ENCODE peak calls at places on chromosome 11, in eight cellular contexts. One of them, this sample, is unnamed.

GRCh38 chr11:128824199-128825049 is 42.7 kb downstream of the KCNJ1 start:
- DNase-seq in CD8-positive, alpha-beta memory T cell: no peak
- DNase-seq in GM23248: peak; percentile 39
- DNase-seq in fibroblast of lung: peak; percentile 21
- DNase-seq in transverse colon: no peak
- DNase-seq in A673: no peak
- DNase-seq in Karpas-422: no peak
- DNase-seq in IMR-90: no peak
- DNase-seq in this sample: no peak

GRCh38 chr11:57163160-57163868 is 18.4 kb upstream of the LRRC55 start:
- DNase-seq in CD8-positive, alpha-beta memory T cell: no peak
- DNase-seq in GM23248: no peak
- DNase-seq in A673: no peak
- DNase-seq in Karpas-422: no peak
- DNase-seq in IMR-90: no peak
- DNase-seq in transverse colon: no peak
- DNase-seq in fibroblast of lung: no peak
- DNase-seq in this sample: no peak

GRCh38 chr11:92204731-92205130 is 19.9 kb upstream of the FAT3 start:
- DNase-seq in GM23248: no peak
- DNase-seq in IMR-90: no peak
- DNase-seq in Karpas-422: no peak
- DNase-seq in transverse colon: no peak
- DNase-seq in CD8-positive, alpha-beta memory T cell: no peak
- DNase-seq in fibroblast of lung: peak; percentile 53
- DNase-seq in A673: no peak
- DNase-seq in this sample: no peak

GRCh38 chr11:66478823-66479740 is 1.2 kb upstream of the DPP3 start:
- DNase-seq in CD8-positive, alpha-beta memory T cell: no peak
- DNase-seq in GM23248: peak; percentile 74
- DNase-seq in transverse colon: peak; percentile 55
- DNase-seq in IMR-90: peak; percentile 20
- DNase-seq in Karpas-422: peak; percentile 77
- DNase-seq in fibroblast of lung: peak; percentile 44
- DNase-seq in A673: peak; percentile 47
- DNase-seq in this sample: peak; percentile 39

GRCh38 chr11:122711831-122712378 is 56.4 kb downstream of the UBASH3B start:
- DNase-seq in CD8-positive, alpha-beta memory T cell: no peak
- DNase-seq in fibroblast of lung: no peak
- DNase-seq in IMR-90: no peak
- DNase-seq in Karpas-422: no peak
- DNase-seq in GM23248: peak; percentile 32
- DNase-seq in A673: peak; percentile 88
- DNase-seq in transverse colon: no peak
- DNase-seq in this sample: no peak

GRCh38 chr11:75579841-75580240 is 17.8 kb downstream of the SERPINH1 start:
- DNase-seq in Karpas-422: no peak
- DNase-seq in fibroblast of lung: no peak
- DNase-seq in IMR-90: no peak
- DNase-seq in transverse colon: no peak
- DNase-seq in CD8-positive, alpha-beta memory T cell: no peak
- DNase-seq in A673: no peak
- DNase-seq in GM23248: no peak
- DNase-seq in this sample: no peak

GRCh38 chr11:70359806-70360205 is 38.5 kb upstream of the CTTN start:
- DNase-seq in transverse colon: no peak
- DNase-seq in A673: no peak
- DNase-seq in IMR-90: no peak
- DNase-seq in GM23248: no peak
- DNase-seq in CD8-positive, alpha-beta memory T cell: no peak
- DNase-seq in Karpas-422: no peak
- DNase-seq in fibroblast of lung: no peak
- DNase-seq in this sample: no peak

GRCh38 chr11:64181506-64182411 is 4.2 kb upstream of the STIP1 start:
- DNase-seq in Karpas-422: peak; percentile 86
- DNase-seq in transverse colon: peak; percentile 93
- DNase-seq in GM23248: peak; percentile 97
- DNase-seq in IMR-90: peak; percentile 93
- DNase-seq in A673: peak; percentile 83
- DNase-seq in fibroblast of lung: peak; percentile 93
- DNase-seq in CD8-positive, alpha-beta memory T cell: no peak
- DNase-seq in this sample: no peak

GRCh38 chr11:124536520-124536919 is 6.9 kb downstream of the OR8B12 start:
- DNase-seq in Karpas-422: no peak
- DNase-seq in GM23248: peak; percentile 38
- DNase-seq in A673: peak; percentile 14
- DNase-seq in transverse colon: peak; percentile 11
- DNase-seq in CD8-positive, alpha-beta memory T cell: no peak
- DNase-seq in IMR-90: peak; percentile 39
- DNase-seq in fibroblast of lung: peak; percentile 32
- DNase-seq in this sample: no peak

GRCh38 chr11:66369073-66369894 is 2.3 kb downstream of the SLC29A2 start:
- DNase-seq in IMR-90: no peak
- DNase-seq in CD8-positive, alpha-beta memory T cell: no peak
- DNase-seq in GM23248: no peak
- DNase-seq in transverse colon: no peak
- DNase-seq in Karpas-422: no peak
- DNase-seq in fibroblast of lung: no peak
- DNase-seq in A673: no peak
- DNase-seq in this sample: no peak

GRCh38 chr11:94639901-94640721 is 72.9 kb downstream of the PIWIL4 start:
- DNase-seq in Karpas-422: no peak
- DNase-seq in CD8-positive, alpha-beta memory T cell: no peak
- DNase-seq in IMR-90: no peak
- DNase-seq in A673: no peak
- DNase-seq in fibroblast of lung: no peak
- DNase-seq in GM23248: no peak
- DNase-seq in transverse colon: no peak
- DNase-seq in this sample: no peak

GRCh38 chr11:8100151-8100550 is 19.1 kb downstream of the TUB start:
- DNase-seq in Karpas-422: no peak
- DNase-seq in transverse colon: no peak
- DNase-seq in A673: no peak
- DNase-seq in GM23248: no peak
- DNase-seq in fibroblast of lung: no peak
- DNase-seq in CD8-positive, alpha-beta memory T cell: no peak
- DNase-seq in IMR-90: no peak
- DNase-seq in this sample: no peak

GRCh38 chr11:14059491-14059890 is 97.0 kb downstream of the SPON1 start:
- DNase-seq in IMR-90: no peak
- DNase-seq in fibroblast of lung: no peak
- DNase-seq in transverse colon: no peak
- DNase-seq in GM23248: peak; percentile 55
- DNase-seq in A673: peak; percentile 3
- DNase-seq in CD8-positive, alpha-beta memory T cell: no peak
- DNase-seq in Karpas-422: no peak
- DNase-seq in this sample: no peak

GRCh38 chr11:11588890-11589289 is 32.9 kb downstream of the GALNT18 start:
- DNase-seq in transverse colon: no peak
- DNase-seq in IMR-90: peak; percentile 26
- DNase-seq in GM23248: peak; percentile 25
- DNase-seq in Karpas-422: no peak
- DNase-seq in A673: no peak
- DNase-seq in fibroblast of lung: no peak
- DNase-seq in CD8-positive, alpha-beta memory T cell: no peak
- DNase-seq in this sample: no peak

GRCh38 chr11:66221012-66221411 is 47.4 kb upstream of the RAB1B start:
- DNase-seq in IMR-90: no peak
- DNase-seq in CD8-positive, alpha-beta memory T cell: no peak
- DNase-seq in GM23248: no peak
- DNase-seq in A673: no peak
- DNase-seq in Karpas-422: no peak
- DNase-seq in transverse colon: no peak
- DNase-seq in fibroblast of lung: no peak
- DNase-seq in this sample: no peak

GRCh38 chr11:69999721-70000120 is 78.4 kb upstream of the ANO1 start:
- DNase-seq in CD8-positive, alpha-beta memory T cell: no peak
- DNase-seq in transverse colon: no peak
- DNase-seq in A673: no peak
- DNase-seq in IMR-90: no peak
- DNase-seq in GM23248: no peak
- DNase-seq in fibroblast of lung: no peak
- DNase-seq in Karpas-422: no peak
- DNase-seq in this sample: no peak

GRCh38 chr11:69911310-69912160 is 92.3 kb upstream of the FGF3 start:
- DNase-seq in A673: no peak
- DNase-seq in CD8-positive, alpha-beta memory T cell: peak; percentile 46
- DNase-seq in fibroblast of lung: no peak
- DNase-seq in IMR-90: no peak
- DNase-seq in Karpas-422: no peak
- DNase-seq in GM23248: no peak
- DNase-seq in transverse colon: no peak
- DNase-seq in this sample: no peak

GRCh38 chr11:69539416-69540117 is 58.1 kb downstream of the LINC01488 start:
- DNase-seq in fibroblast of lung: no peak
- DNase-seq in A673: no peak
- DNase-seq in transverse colon: peak; percentile 26
- DNase-seq in CD8-positive, alpha-beta memory T cell: peak; percentile 38
- DNase-seq in GM23248: no peak
- DNase-seq in Karpas-422: no peak
- DNase-seq in IMR-90: no peak
- DNase-seq in this sample: no peak

GRCh38 chr11:60915250-60915914 is 1.4 kb downstream of the TMEM109 start:
- DNase-seq in A673: peak; percentile 53
- DNase-seq in transverse colon: peak; percentile 79
- DNase-seq in GM23248: peak; percentile 86
- DNase-seq in CD8-positive, alpha-beta memory T cell: peak; percentile 85
- DNase-seq in Karpas-422: peak; percentile 83
- DNase-seq in IMR-90: peak; percentile 50
- DNase-seq in fibroblast of lung: peak; percentile 62
- DNase-seq in this sample: peak; percentile 86

GRCh38 chr11:2273311-2273710 is 2.9 kb upstream of the ASCL2 start:
- DNase-seq in Karpas-422: no peak
- DNase-seq in CD8-positive, alpha-beta memory T cell: no peak
- DNase-seq in IMR-90: no peak
- DNase-seq in fibroblast of lung: no peak
- DNase-seq in transverse colon: no peak
- DNase-seq in GM23248: no peak
- DNase-seq in A673: no peak
- DNase-seq in this sample: no peak

GRCh38 chr11:69860244-69860643 is 41.0 kb upstream of the FGF3 start:
- DNase-seq in transverse colon: no peak
- DNase-seq in CD8-positive, alpha-beta memory T cell: no peak
- DNase-seq in IMR-90: no peak
- DNase-seq in GM23248: no peak
- DNase-seq in A673: no peak
- DNase-seq in Karpas-422: no peak
- DNase-seq in fibroblast of lung: no peak
- DNase-seq in this sample: no peak

GRCh38 chr11:120211522-120212258 is 858 bp downstream of the OAF start:
- DNase-seq in A673: no peak
- DNase-seq in transverse colon: no peak
- DNase-seq in CD8-positive, alpha-beta memory T cell: no peak
- DNase-seq in IMR-90: no peak
- DNase-seq in fibroblast of lung: no peak
- DNase-seq in GM23248: peak; percentile 57
- DNase-seq in Karpas-422: no peak
- DNase-seq in this sample: no peak

GRCh38 chr11:1888811-1889526 is 2.7 kb downstream of the PRR33 start:
- DNase-seq in Karpas-422: no peak
- DNase-seq in transverse colon: peak; percentile 39
- DNase-seq in A673: no peak
- DNase-seq in IMR-90: no peak
- DNase-seq in GM23248: no peak
- DNase-seq in CD8-positive, alpha-beta memory T cell: peak; percentile 87
- DNase-seq in fibroblast of lung: no peak
- DNase-seq in this sample: peak; percentile 84

GRCh38 chr11:121418625-121419114 is 33.4 kb upstream of the SORL1 start:
- DNase-seq in Karpas-422: peak; percentile 70
- DNase-seq in CD8-positive, alpha-beta memory T cell: peak; percentile 65
- DNase-seq in GM23248: no peak
- DNase-seq in A673: peak; percentile 52
- DNase-seq in transverse colon: peak; percentile 36
- DNase-seq in fibroblast of lung: no peak
- DNase-seq in IMR-90: no peak
- DNase-seq in this sample: peak; percentile 77

GRCh38 chr11:121417607-121418006 is 34.5 kb upstream of the SORL1 start:
- DNase-seq in CD8-positive, alpha-beta memory T cell: no peak
- DNase-seq in GM23248: no peak
- DNase-seq in A673: no peak
- DNase-seq in IMR-90: no peak
- DNase-seq in Karpas-422: no peak
- DNase-seq in fibroblast of lung: no peak
- DNase-seq in transverse colon: no peak
- DNase-seq in this sample: no peak

GRCh38 chr11:121421149-121421906 is 30.8 kb upstream of the SORL1 start:
- DNase-seq in IMR-90: no peak
- DNase-seq in GM23248: peak; percentile 24
- DNase-seq in transverse colon: no peak
- DNase-seq in A673: no peak
- DNase-seq in Karpas-422: peak; percentile 63
- DNase-seq in CD8-positive, alpha-beta memory T cell: no peak
- DNase-seq in fibroblast of lung: no peak
- DNase-seq in this sample: no peak

GRCh38 chr11:121420398-121420797 is 31.7 kb upstream of the SORL1 start:
- DNase-seq in GM23248: no peak
- DNase-seq in transverse colon: no peak
- DNase-seq in CD8-positive, alpha-beta memory T cell: no peak
- DNase-seq in A673: no peak
- DNase-seq in Karpas-422: no peak
- DNase-seq in fibroblast of lung: no peak
- DNase-seq in IMR-90: no peak
- DNase-seq in this sample: no peak

GRCh38 chr11:121419839-121420238 is 32.3 kb upstream of the SORL1 start:
- DNase-seq in CD8-positive, alpha-beta memory T cell: no peak
- DNase-seq in fibroblast of lung: no peak
- DNase-seq in transverse colon: no peak
- DNase-seq in IMR-90: no peak
- DNase-seq in GM23248: no peak
- DNase-seq in Karpas-422: no peak
- DNase-seq in A673: no peak
- DNase-seq in this sample: no peak
- H3K4me1 ChIP-seq in CD8-positive, alpha-beta memory T cell: peaks cover 66% of the 10 kb centered on the region
- H3K4me1 ChIP-seq in fibroblast of lung: no peaks in the 10 kb centered on the region
- H3K4me1 ChIP-seq in transverse colon: peaks cover 15% of the 10 kb centered on the region
- H3K4me1 ChIP-seq in IMR-90: no peaks in the 10 kb centered on the region
- H3K4me1 ChIP-seq in GM23248: peaks cover 8% of the 10 kb centered on the region
- H3K4me1 ChIP-seq in Karpas-422: peaks cover 70% of the 10 kb centered on the region
- H3K4me1 ChIP-seq in A673: no peaks in the 10 kb centered on the region
- H3K4me1 ChIP-seq in this sample: peaks cover 83% of the 10 kb centered on the region

GRCh38 chr11:68327586-68328370 is 15.4 kb downstream of the LRP5 start:
- DNase-seq in Karpas-422: no peak
- DNase-seq in GM23248: no peak
- DNase-seq in CD8-positive, alpha-beta memory T cell: no peak
- DNase-seq in fibroblast of lung: no peak
- DNase-seq in IMR-90: no peak
- DNase-seq in transverse colon: no peak
- DNase-seq in A673: no peak
- DNase-seq in this sample: no peak
- H3K27ac ChIP-seq in Karpas-422: no peak overlapping the region
- H3K27ac ChIP-seq in GM23248: no peak overlapping the region
- H3K27ac ChIP-seq in CD8-positive, alpha-beta memory T cell: no peak overlapping the region
- H3K27ac ChIP-seq in fibroblast of lung: no peak overlapping the region
- H3K27ac ChIP-seq in IMR-90: no peak overlapping the region
- H3K27ac ChIP-seq in transverse colon: peak overlapping the region; percentile 64
- H3K27ac ChIP-seq in A673: peak overlapping the region; percentile 20
- H3K27ac ChIP-seq in this sample: no peak overlapping the region

GRCh38 chr11:303359-303758 is 4.0 kb upstream of the IFITM5 start:
- DNase-seq in fibroblast of lung: no peak
- DNase-seq in GM23248: no peak
- DNase-seq in CD8-positive, alpha-beta memory T cell: no peak
- DNase-seq in A673: no peak
- DNase-seq in IMR-90: no peak
- DNase-seq in transverse colon: no peak
- DNase-seq in Karpas-422: no peak
- DNase-seq in this sample: no peak
- H3K4me1 ChIP-seq in fibroblast of lung: no peaks in the 10 kb centered on the region
- H3K4me1 ChIP-seq in GM23248: no peaks in the 10 kb centered on the region
- H3K4me1 ChIP-seq in CD8-positive, alpha-beta memory T cell: peaks cover 36% of the 10 kb centered on the region
- H3K4me1 ChIP-seq in A673: peaks cover 9% of the 10 kb centered on the region
- H3K4me1 ChIP-seq in IMR-90: peaks cover 2% of the 10 kb centered on the region
- H3K4me1 ChIP-seq in transverse colon: peaks cover 6% of the 10 kb centered on the region
- H3K4me1 ChIP-seq in Karpas-422: peaks cover 3% of the 10 kb centered on the region
- H3K4me1 ChIP-seq in this sample: peaks cover 40% of the 10 kb centered on the region

GRCh38 chr11:36155770-36156485 is 133.3 kb downstream of the COMMD9 start:
- DNase-seq in GM23248: peak; percentile 19
- DNase-seq in transverse colon: no peak
- DNase-seq in IMR-90: peak; percentile 78
- DNase-seq in fibroblast of lung: peak; percentile 32
- DNase-seq in CD8-positive, alpha-beta memory T cell: no peak
- DNase-seq in A673: peak; percentile 75
- DNase-seq in Karpas-422: no peak
- DNase-seq in this sample: no peak
- H3K27ac ChIP-seq in GM23248: no peak overlapping the region
- H3K27ac ChIP-seq in transverse colon: no peak overlapping the region
- H3K27ac ChIP-seq in IMR-90: no peak overlapping the region
- H3K27ac ChIP-seq in fibroblast of lung: no peak overlapping the region
- H3K27ac ChIP-seq in CD8-positive, alpha-beta memory T cell: no peak overlapping the region
- H3K27ac ChIP-seq in A673: no peak overlapping the region
- H3K27ac ChIP-seq in Karpas-422: no peak overlapping the region
- H3K27ac ChIP-seq in this sample: no peak overlapping the region